ENCODE peak calls at places on chromosome 5, in four cellular contexts. D is A549, N is IMR-90, Y is GM12878. O is an unnamed sample.

GRCh38 chr5:85967681-85968080 is 650.1 kb upstream of the COX7C start:
- DNase-seq in D (no peak), N (no peak), Y (no peak), O (no peak)

GRCh38 chr5:157029457-157029856 is 29.5 kb downstream of the HAVCR1 start:
- DNase-seq in D (no peak), N (no peak), Y (no peak), O (no peak)

GRCh38 chr5:9467199-9468069 is 78.4 kb downstream of the SEMA5A start:
- DNase-seq in D (no peak), N (no peak), Y (no peak), O (no peak)

GRCh38 chr5:167934561-167934971 is 356.9 kb upstream of the WWC1 start:
- DNase-seq in D (no peak), N (no peak), Y (no peak), O (no peak)

GRCh38 chr5:41445937-41446563 is 64.4 kb downstream of the PLCXD3 start:
- DNase-seq in D (no peak), N (peak; percentile 40), Y (no peak), O (no peak)

GRCh38 chr5:147448766-147449165 is 61.1 kb downstream of the DPYSL3 start:
- DNase-seq in D (no peak), N (peak; percentile 41), Y (no peak), O (no peak)

GRCh38 chr5:13478831-13479465 is 465.5 kb downstream of the DNAH5 start:
- DNase-seq in D (peak; percentile 43), N (peak; percentile 46), Y (no peak), O (peak; percentile 12)

GRCh38 chr5:137300411-137301240 is 198.5 kb downstream of the SPOCK1 start:
- DNase-seq in D (no peak), N (peak; percentile 65), Y (no peak), O (no peak)

GRCh38 chr5:14444161-14444560 is 137.4 kb upstream of the OTULINL start:
- DNase-seq in D (no peak), N (no peak), Y (no peak), O (no peak)

GRCh38 chr5:139061274-139061673 is 136.9 kb downstream of the SIL1 start:
- DNase-seq in D (no peak), N (peak; percentile 64), Y (no peak), O (no peak)

GRCh38 chr5:58816181-58816731 is 233.4 kb downstream of the RAB3C start:
- DNase-seq in D (no peak), N (no peak), Y (no peak), O (no peak)

GRCh38 chr5:120465281-120465961 is 1.3 kb downstream of the PRR16 start:
- DNase-seq in D (no peak), N (peak; percentile 64), Y (no peak), O (peak; percentile 16)

GRCh38 chr5:122877518-122877917 is 32.1 kb downstream of the SNX24 start:
- DNase-seq in D (no peak), N (no peak), Y (no peak), O (no peak)

GRCh38 chr5:137114529-137114928 is 384.6 kb downstream of the SPOCK1 start:
- DNase-seq in D (peak; percentile 5), N (peak; percentile 25), Y (no peak), O (no peak)

GRCh38 chr5:16855475-16855874 is 80.6 kb downstream of the MYO10 start:
- DNase-seq in D (no peak), N (peak; percentile 38), Y (no peak), O (no peak)

GRCh38 chr5:177308740-177309139 is 3.0 kb downstream of the MXD3 start:
- DNase-seq in D (no peak), N (no peak), Y (no peak), O (peak; percentile 34)

GRCh38 chr5:84028093-84028492 is 307.4 kb upstream of the HAPLN1 start:
- DNase-seq in D (no peak), N (peak; percentile 53), Y (no peak), O (no peak)

GRCh38 chr5:145967296-145967695 is 30.9 kb downstream of the SH3RF2 start:
- DNase-seq in D (no peak), N (no peak), Y (no peak), O (no peak)

GRCh38 chr5:6704361-6704851 is 8.8 kb upstream of the TENT4A start:
- DNase-seq in D (no peak), N (peak; percentile 92), Y (no peak), O (no peak)

GRCh38 chr5:180639743-180640300 is 9.6 kb downstream of the FLT4 start:
- DNase-seq in D (no peak), N (no peak), Y (no peak), O (no peak)

GRCh38 chr5:175784230-175784629 is 87.1 kb upstream of the CPLX2 start:
- DNase-seq in D (no peak), N (no peak), Y (no peak), O (no peak)

GRCh38 chr5:150638488-150639316 is 1.8 kb upstream of the SYNPO start:
- DNase-seq in D (no peak), N (no peak), Y (no peak), O (no peak)

GRCh38 chr5:100270323-100270771 is 264.8 kb upstream of the FAM174A start:
- DNase-seq in D (no peak), N (no peak), Y (no peak), O (no peak)

GRCh38 chr5:1522601-1523479 is 920 bp downstream of the LPCAT1 start:
- DNase-seq in D (no peak), N (no peak), Y (no peak), O (peak; percentile 43)

GRCh38 chr5:72366324-72366976 is 46.3 kb downstream of the PTCD2 start:
- DNase-seq in D (peak; percentile 52), N (peak; percentile 80), Y (peak; percentile 43), O (peak; percentile 30)
- TF ChIP-seq RCOR1 in D (no peak), N (no peak), Y (no peak), O (no peak)

DNA sequence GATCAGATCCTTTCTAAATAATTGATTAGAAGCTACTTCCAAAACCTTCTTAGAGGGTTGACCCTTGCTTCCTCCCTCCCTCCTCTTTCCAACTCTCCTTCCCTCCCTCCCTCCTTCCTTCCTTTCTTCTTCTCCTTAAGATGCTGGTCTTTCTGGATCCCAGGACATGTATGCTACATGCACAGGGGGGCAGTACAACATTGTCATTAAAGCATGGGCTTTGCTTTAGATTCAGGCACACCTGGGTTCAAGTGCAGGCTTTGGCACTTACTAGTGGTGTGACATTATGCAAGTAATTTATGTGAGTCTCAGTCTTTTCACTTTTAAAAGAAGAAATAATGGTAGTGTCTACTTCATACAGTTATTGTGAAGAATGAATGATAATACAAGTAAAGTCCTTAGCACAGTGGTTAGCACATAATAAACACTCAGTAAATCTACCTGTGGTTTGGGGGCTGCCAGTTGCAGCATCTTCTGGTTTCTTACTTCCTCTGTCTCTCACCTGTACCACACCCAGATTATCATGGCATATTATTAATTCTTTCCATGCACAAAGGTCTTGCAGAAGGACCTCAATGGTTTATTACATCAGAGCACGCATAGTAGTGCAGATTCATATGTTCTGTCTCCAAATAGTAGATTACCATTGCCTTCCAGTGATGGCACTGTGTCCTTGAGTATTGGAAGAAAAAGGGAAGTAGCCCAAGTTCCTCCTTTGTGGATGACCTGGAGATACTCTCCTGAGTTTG is 154.1 kb downstream of the ARHGAP26 start:
- DNase-seq in D (peak; percentile 13), N (peak; percentile 52), Y (peak; percentile 11), O (no peak)
- TF ChIP-seq ELK1 in D (no peak), N (no peak), Y (no peak), O (no peak)

GRCh38 chr5:159933531-159934485 is 17.5 kb downstream of the ADRA1B start:
- DNase-seq in D (no peak), N (peak; percentile 6), Y (no peak), O (no peak)
- TF ChIP-seq RCOR1 in D (no peak), N (no peak), Y (no peak), O (no peak)

GRCh38 chr5:89350684-89351083 is 467.7 kb upstream of the MEF2C start:
- DNase-seq in D (no peak), N (no peak), Y (no peak), O (no peak)

GRCh38 chr5:89351232-89351631 is 468.2 kb upstream of the MEF2C start:
- DNase-seq in D (no peak), N (peak; percentile 88), Y (no peak), O (no peak)

GRCh38 chr5:89342106-89342876 is 459.3 kb upstream of the MEF2C start:
- DNase-seq in D (no peak), N (peak; percentile 86), Y (peak; percentile 82), O (no peak)

GRCh38 chr5:89343666-89344065 is 460.7 kb upstream of the MEF2C start:
- DNase-seq in D (no peak), N (peak; percentile 16), Y (peak; percentile 97), O (peak; percentile 43)

GRCh38 chr5:89346573-89346972 is 463.6 kb upstream of the MEF2C start:
- DNase-seq in D (no peak), N (peak; percentile 4), Y (no peak), O (no peak)
- TF ChIP-seq ELK1 in D (no peak), N (no peak), Y (no peak), O (no peak)

DNA sequence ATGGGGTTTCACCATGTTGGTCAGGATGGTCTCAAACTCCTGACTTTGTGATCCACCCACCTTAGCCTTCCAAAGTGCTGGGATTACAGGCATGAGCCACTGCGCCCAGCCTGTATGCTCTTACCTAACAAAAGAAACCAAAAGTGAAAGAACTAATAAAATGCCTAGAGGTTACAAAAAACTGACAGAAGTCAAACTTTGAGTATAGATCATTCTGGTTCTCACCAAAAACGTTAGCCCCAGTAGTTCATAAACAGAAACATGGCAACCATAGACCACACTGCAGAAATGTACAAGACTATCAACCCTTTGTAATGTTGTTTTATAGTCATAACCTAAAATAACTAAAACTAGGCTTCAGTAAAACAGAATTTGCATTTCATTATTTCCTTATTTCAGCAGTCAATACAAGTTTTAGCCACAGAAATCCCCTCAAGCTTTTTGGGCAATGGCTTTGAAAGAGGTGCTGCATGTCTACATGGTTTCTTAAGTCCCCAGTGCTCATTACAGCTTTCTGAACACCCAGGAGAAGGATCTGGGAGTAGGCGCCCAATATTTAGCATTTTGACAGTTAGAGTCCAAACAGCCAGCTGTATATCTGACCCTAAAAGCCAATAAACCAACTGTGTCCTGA is 72.5 kb downstream of the EPB41L4A start:
- DNase-seq in D (no peak), N (no peak), Y (no peak), O (no peak)
- TF ChIP-seq RCOR1 in D (no peak), N (no peak), Y (no peak), O (no peak)

GRCh38 chr5:67640011-67640410 is 443.4 kb upstream of the CD180 start:
- DNase-seq in D (no peak), N (no peak), Y (no peak), O (no peak)

GRCh38 chr5:67647772-67648171 is 451.2 kb upstream of the CD180 start:
- DNase-seq in D (no peak), N (no peak), Y (no peak), O (no peak)

GRCh38 chr5:67639311-67639710 is 442.7 kb upstream of the CD180 start:
- DNase-seq in D (no peak), N (no peak), Y (no peak), O (no peak)

GRCh38 chr5:67644221-67644920 is 447.8 kb upstream of the CD180 start:
- DNase-seq in D (no peak), N (no peak), Y (no peak), O (no peak)

DNA sequence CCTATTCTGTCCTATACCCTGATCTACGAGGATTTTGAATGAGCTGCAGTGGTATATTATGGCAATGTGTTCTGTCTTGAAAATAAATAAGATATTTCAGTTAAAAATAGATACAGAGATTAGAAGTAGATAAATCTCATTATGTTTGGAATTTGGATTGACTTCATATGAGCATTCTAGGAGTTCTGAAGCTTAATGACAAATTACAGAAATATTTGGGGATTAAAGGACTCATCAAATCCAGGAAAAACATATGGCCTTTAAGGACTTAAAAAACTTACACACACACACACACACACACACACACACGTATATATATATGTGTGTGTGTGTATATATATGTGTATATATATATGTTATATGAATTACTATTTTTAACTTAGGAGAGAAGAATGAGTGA is 446.9 kb upstream of the CD180 start:
- DNase-seq in D (no peak), N (no peak), Y (no peak), O (no peak)
- TF ChIP-seq ELK1 in D (no peak), N (no peak), Y (no peak), O (no peak)

O was measured in K562.